ENCODE peak calls at places on chromosome X, in nine cellular contexts. Y, M, D, H, K, P, E, R and Z are unnamed samples.
A peak's percentile ranks its signal among the peaks of the same experiment; 100 is the strongest.

GRCh38 chrX:119389214-119389613 is 9.9 kb upstream of the SLC25A43 start:
- DNase-seq in Y (no peak), M (no peak), D (no peak), H (no peak), K (no peak), P (no peak), E (no peak), R (no peak), Z (no peak)

GRCh38 chrX:40176979-40177430 is 79.2 kb upstream of the BCOR start:
- DNase-seq in Y (peak; percentile 69), M (no peak), D (no peak), H (peak; percentile 47), K (no peak), P (peak; percentile 37), E (no peak), R (no peak), Z (no peak)

GRCh38 chrX:53714580-53715335 is 28.2 kb upstream of the HUWE1 start:
- DNase-seq in Y (no peak), M (no peak), D (peak; percentile 36), H (no peak), K (peak; percentile 37), P (no peak), E (peak; percentile 54), R (peak; percentile 57), Z (no peak)

GRCh38 chrX:32582729-32583128 is 628.6 kb downstream of the DMD start:
- DNase-seq in Y (no peak), M (no peak), D (no peak), H (no peak), K (no peak), P (no peak), E (no peak), R (no peak), Z (no peak)

GRCh38 chrX:23008431-23009099 is 8.8 kb downstream of the DDX53 start:
- DNase-seq in Y (no peak), M (peak; percentile 31), D (peak; percentile 53), H (peak; percentile 44), K (peak; percentile 59), P (no peak), E (no peak), R (peak; percentile 39), Z (peak; percentile 50)

GRCh38 chrX:79365591-79365990 is 1.5 kb downstream of the ITM2A start:
- DNase-seq in Y (no peak), M (no peak), D (no peak), H (no peak), K (no peak), P (no peak), E (no peak), R (no peak), Z (no peak)

GRCh38 chrX:49155243-49155899 is 7.2 kb upstream of the MAGIX start:
- DNase-seq in Y (no peak), M (peak; percentile 88), D (peak; percentile 80), H (peak; percentile 87), K (peak; percentile 72), P (peak; percentile 46), E (peak; percentile 18), R (peak; percentile 58), Z (peak; percentile 78)

GRCh38 chrX:43949669-43950068 is 23.5 kb downstream of the NDP start:
- DNase-seq in Y (no peak), M (peak; percentile 48), D (no peak), H (peak; percentile 78), K (no peak), P (no peak), E (peak; percentile 17), R (no peak), Z (peak; percentile 75)

GRCh38 chrX:148310402-148311200 is 189.8 kb upstream of the AFF2 start:
- DNase-seq in Y (no peak), M (no peak), D (no peak), H (no peak), K (no peak), P (no peak), E (peak; percentile 57), R (no peak), Z (no peak)

GRCh38 chrX:103253608-103254007 is 1.3 kb downstream of the TCEAL8 start:
- DNase-seq in Y (no peak), M (no peak), D (peak; percentile 23), H (peak; percentile 16), K (peak; percentile 11), P (no peak), E (no peak), R (no peak), Z (no peak)

GRCh38 chrX:52368368-52369055 is at the start of gene XAGE2:
- DNase-seq in Y (no peak), M (no peak), D (no peak), H (no peak), K (no peak), P (no peak), E (no peak), R (no peak), Z (no peak)

GRCh38 chrX:42704454-42704853 is 73.5 kb downstream of the PPP1R2C start:
- DNase-seq in Y (no peak), M (no peak), D (peak; percentile 39), H (no peak), K (peak; percentile 1), P (no peak), E (no peak), R (peak; percentile 22), Z (no peak)

GRCh38 chrX:17679820-17680219 is 57.5 kb upstream of the SCML1 start:
- DNase-seq in Y (no peak), M (no peak), D (no peak), H (no peak), K (no peak), P (no peak), E (no peak), R (no peak), Z (no peak)

GRCh38 chrX:45233541-45233940 is 32.9 kb upstream of the DIPK2B start:
- DNase-seq in Y (no peak), M (no peak), D (no peak), H (no peak), K (no peak), P (no peak), E (no peak), R (no peak), Z (no peak)

GRCh38 chrX:135331525-135331924 is 22.2 kb downstream of the ETDC start:
- DNase-seq in Y (no peak), M (no peak), D (no peak), H (no peak), K (no peak), P (no peak), E (no peak), R (no peak), Z (no peak)

GRCh38 chrX:36575670-36576069 is 432.5 kb upstream of the FAM47C start:
- DNase-seq in Y (no peak), M (no peak), D (no peak), H (no peak), K (no peak), P (no peak), E (no peak), R (no peak), Z (peak; percentile 8)

GRCh38 chrX:95760356-95760755 is 924.3 kb upstream of the DIAPH2 start:
- DNase-seq in Y (no peak), M (no peak), D (no peak), H (no peak), K (no peak), P (no peak), E (no peak), R (no peak), Z (no peak)

GRCh38 chrX:29662101-29662500 is 553.3 kb upstream of the MAGEB2 start:
- DNase-seq in Y (no peak), M (peak; percentile 90), D (peak; percentile 55), H (no peak), K (peak; percentile 51), P (no peak), E (no peak), R (peak; percentile 82), Z (peak; percentile 6)

GRCh38 chrX:150062292-150063137 is 124.2 kb upstream of the EOLA2 start:
- DNase-seq in Y (peak; percentile 80), M (peak; percentile 13), D (peak; percentile 41), H (no peak), K (peak; percentile 77), P (no peak), E (no peak), R (peak; percentile 69), Z (peak; percentile 82)
- H3K27ac ChIP-seq in Y (peak overlapping the region; percentile 59), M (no peak overlapping the region), D (no peak overlapping the region), H (no peak overlapping the region), K (no peak overlapping the region), P (no peak overlapping the region), E (no peak overlapping the region), R (no peak overlapping the region), Z (no peak overlapping the region)

GRCh38 chrX:65493431-65493830 is 41.2 kb downstream of the LAS1L start:
- DNase-seq in Y (no peak), M (no peak), D (no peak), H (peak; percentile 15), K (no peak), P (no peak), E (no peak), R (no peak), Z (no peak)

GRCh38 chrX:65488496-65488895 is 46.1 kb downstream of the LAS1L start:
- DNase-seq in Y (no peak), M (no peak), D (peak; percentile 5), H (no peak), K (no peak), P (no peak), E (no peak), R (peak; percentile 17), Z (no peak)

DNA sequence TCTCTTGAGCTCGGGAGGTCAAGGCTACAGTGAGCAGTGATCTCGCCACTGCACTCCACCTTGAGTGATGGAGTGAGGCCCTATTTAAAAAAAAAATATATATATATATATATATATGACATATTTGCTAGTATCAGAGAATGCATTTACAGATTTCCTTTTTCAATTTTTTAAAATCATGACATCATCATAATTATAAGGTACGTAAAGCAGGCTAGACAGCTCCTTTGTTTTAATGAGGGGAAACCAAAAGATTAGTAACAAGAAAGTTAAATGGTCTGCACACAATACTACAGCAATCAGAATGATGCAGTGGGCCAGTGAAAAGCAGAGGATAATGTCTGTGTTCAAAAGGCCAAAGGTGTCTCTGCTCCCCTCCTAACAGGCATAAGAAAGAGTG is 43.0 kb downstream of the LAS1L start:
- DNase-seq in Y (no peak), M (no peak), D (no peak), H (no peak), K (no peak), P (no peak), E (no peak), R (no peak), Z (no peak)
- TF ChIP-seq CTCF in Y (no peak), M (no peak), D (no peak), H (no peak), K (no peak), P (no peak), E (no peak), R (no peak), Z (no peak)

DNA sequence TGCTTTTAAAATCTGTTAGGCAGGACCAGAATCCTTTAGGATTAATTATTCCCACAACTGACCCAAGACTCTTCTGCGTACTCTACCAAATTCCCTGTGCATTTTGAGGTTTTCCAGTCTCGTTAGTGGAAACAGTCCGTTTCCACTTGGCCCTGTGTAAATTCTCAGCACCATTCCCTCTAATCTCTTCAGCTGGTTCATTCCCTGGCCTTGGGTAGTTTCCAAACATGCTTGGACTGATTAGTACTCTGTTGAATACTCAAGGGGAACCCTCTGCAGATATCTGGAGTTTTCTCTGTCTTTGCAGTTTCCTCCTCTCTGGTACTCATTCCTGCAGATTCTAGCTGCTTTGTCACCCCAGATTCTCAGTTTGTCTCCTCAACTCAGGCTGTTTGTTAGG is 80.4 kb downstream of the ZFX start:
- DNase-seq in Y (no peak), M (no peak), D (peak; percentile 71), H (no peak), K (no peak), P (no peak), E (no peak), R (no peak), Z (no peak)
- H3K4me1 ChIP-seq in Y (no peaks in the 10 kb centered on the region), M (peaks cover 20% of the 10 kb centered on the region), D (no peaks in the 10 kb centered on the region), H (no peaks in the 10 kb centered on the region), K (no peaks in the 10 kb centered on the region), P (no peaks in the 10 kb centered on the region), E (no peaks in the 10 kb centered on the region), R (peaks cover 2% of the 10 kb centered on the region), Z (peaks cover 10% of the 10 kb centered on the region)

GRCh38 chrX:149682956-149683947 is 28.6 kb upstream of the MAGEA11 start:
- DNase-seq in Y (no peak), M (no peak), D (no peak), H (peak; percentile 20), K (no peak), P (no peak), E (no peak), R (no peak), Z (no peak)
- H3K27ac ChIP-seq in Y (no peak overlapping the region), M (no peak overlapping the region), D (no peak overlapping the region), H (peak overlapping the region; percentile 32), K (no peak overlapping the region), P (no peak overlapping the region), E (no peak overlapping the region), R (no peak overlapping the region), Z (no peak overlapping the region)